ENCODE peak calls at places on chromosomes 12 and 14, in eight cellular contexts. One of them, this sample, is unnamed.
A peak's percentile ranks its signal among the peaks of the same experiment; 100 is the strongest.

GRCh38 chr14:73521229-73521628 is 15.7 kb upstream of the ACOT1 start:
- DNase-seq in hepatocyte: no peak
- DNase-seq in psoas muscle: no peak
- DNase-seq in lower lobe of right lung: no peak
- DNase-seq in K562: peak; percentile 6
- DNase-seq in MM.1S: no peak
- DNase-seq in mammary epithelial cell: no peak
- DNase-seq in cardiac muscle cell: no peak
- DNase-seq in this sample: no peak

GRCh38 chr14:79947440-79947839 is 263.9 kb downstream of the DIO2 start:
- DNase-seq in psoas muscle: no peak
- DNase-seq in MM.1S: no peak
- DNase-seq in cardiac muscle cell: no peak
- DNase-seq in lower lobe of right lung: no peak
- DNase-seq in mammary epithelial cell: no peak
- DNase-seq in hepatocyte: no peak
- DNase-seq in K562: no peak
- DNase-seq in this sample: no peak

GRCh38 chr12:22529281-22530060 is 14.9 kb downstream of the C2CD5 start:
- DNase-seq in hepatocyte: peak; percentile 47
- DNase-seq in K562: peak; percentile 24
- DNase-seq in lower lobe of right lung: no peak
- DNase-seq in cardiac muscle cell: peak; percentile 32
- DNase-seq in mammary epithelial cell: peak; percentile 51
- DNase-seq in MM.1S: peak; percentile 68
- DNase-seq in psoas muscle: no peak
- DNase-seq in this sample: no peak

GRCh38 chr12:117367006-117367638 is 5.7 kb upstream of the NOS1 start:
- DNase-seq in cardiac muscle cell: peak; percentile 74
- DNase-seq in hepatocyte: peak; percentile 91
- DNase-seq in psoas muscle: peak; percentile 72
- DNase-seq in lower lobe of right lung: peak; percentile 55
- DNase-seq in K562: peak; percentile 81
- DNase-seq in MM.1S: peak; percentile 47
- DNase-seq in mammary epithelial cell: peak; percentile 55
- DNase-seq in this sample: peak; percentile 86

GRCh38 chr12:105933671-105934665 is 204.8 kb downstream of the NUAK1 start:
- DNase-seq in hepatocyte: peak; percentile 56
- DNase-seq in cardiac muscle cell: peak; percentile 95
- DNase-seq in K562: no peak
- DNase-seq in MM.1S: no peak
- DNase-seq in mammary epithelial cell: peak; percentile 95
- DNase-seq in psoas muscle: peak; percentile 73
- DNase-seq in lower lobe of right lung: no peak
- DNase-seq in this sample: peak; percentile 37

GRCh38 chr12:4449862-4450222 is 4.2 kb upstream of the FGF6 start:
- DNase-seq in cardiac muscle cell: no peak
- DNase-seq in psoas muscle: no peak
- DNase-seq in K562: no peak
- DNase-seq in mammary epithelial cell: peak; percentile 25
- DNase-seq in lower lobe of right lung: no peak
- DNase-seq in MM.1S: peak; percentile 26
- DNase-seq in hepatocyte: no peak
- DNase-seq in this sample: peak; percentile 66

GRCh38 chr14:69354383-69355154 is 43.5 kb downstream of the ERH start:
- DNase-seq in hepatocyte: no peak
- DNase-seq in cardiac muscle cell: no peak
- DNase-seq in K562: no peak
- DNase-seq in lower lobe of right lung: no peak
- DNase-seq in mammary epithelial cell: peak; percentile 64
- DNase-seq in psoas muscle: no peak
- DNase-seq in MM.1S: peak; percentile 87
- DNase-seq in this sample: no peak

GRCh38 chr14:98859301-98859700 is 412.7 kb downstream of the BCL11B start:
- DNase-seq in K562: no peak
- DNase-seq in lower lobe of right lung: no peak
- DNase-seq in psoas muscle: no peak
- DNase-seq in hepatocyte: no peak
- DNase-seq in MM.1S: no peak
- DNase-seq in mammary epithelial cell: no peak
- DNase-seq in cardiac muscle cell: no peak
- DNase-seq in this sample: no peak

GRCh38 chr12:56683-57346 is 9.8 kb upstream of the IQSEC3 start:
- DNase-seq in mammary epithelial cell: peak; percentile 27
- DNase-seq in hepatocyte: no peak
- DNase-seq in K562: peak; percentile 12
- DNase-seq in MM.1S: no peak
- DNase-seq in cardiac muscle cell: no peak
- DNase-seq in lower lobe of right lung: no peak
- DNase-seq in psoas muscle: no peak
- DNase-seq in this sample: no peak

GRCh38 chr14:69152181-69152943 is 557 bp downstream of the DCAF5 start:
- DNase-seq in psoas muscle: no peak
- DNase-seq in lower lobe of right lung: no peak
- DNase-seq in K562: peak; percentile 56
- DNase-seq in hepatocyte: peak; percentile 63
- DNase-seq in cardiac muscle cell: peak; percentile 62
- DNase-seq in MM.1S: peak; percentile 28
- DNase-seq in mammary epithelial cell: peak; percentile 31
- DNase-seq in this sample: peak; percentile 56

GRCh38 chr14:20499108-20499507 is 6.2 kb upstream of the RNASE10 start:
- DNase-seq in hepatocyte: no peak
- DNase-seq in psoas muscle: no peak
- DNase-seq in MM.1S: no peak
- DNase-seq in K562: no peak
- DNase-seq in mammary epithelial cell: peak; percentile 33
- DNase-seq in cardiac muscle cell: no peak
- DNase-seq in lower lobe of right lung: no peak
- DNase-seq in this sample: no peak

GRCh38 chr12:132638541-132639408 is 20.2 kb downstream of the P2RX2 start:
- DNase-seq in psoas muscle: peak; percentile 75
- DNase-seq in hepatocyte: peak; percentile 84
- DNase-seq in K562: peak; percentile 46
- DNase-seq in lower lobe of right lung: no peak
- DNase-seq in cardiac muscle cell: peak; percentile 74
- DNase-seq in MM.1S: no peak
- DNase-seq in mammary epithelial cell: peak; percentile 26
- DNase-seq in this sample: peak; percentile 39

GRCh38 chr12:69623970-69624369 is 13.3 kb upstream of the LRRC10 start:
- DNase-seq in hepatocyte: no peak
- DNase-seq in MM.1S: no peak
- DNase-seq in K562: peak; percentile 71
- DNase-seq in cardiac muscle cell: peak; percentile 59
- DNase-seq in lower lobe of right lung: peak; percentile 61
- DNase-seq in psoas muscle: no peak
- DNase-seq in mammary epithelial cell: no peak
- DNase-seq in this sample: peak; percentile 82

GRCh38 chr12:72036393-72036792 is 97.7 kb downstream of the TPH2 start:
- DNase-seq in lower lobe of right lung: no peak
- DNase-seq in MM.1S: no peak
- DNase-seq in K562: no peak
- DNase-seq in psoas muscle: no peak
- DNase-seq in hepatocyte: no peak
- DNase-seq in cardiac muscle cell: no peak
- DNase-seq in mammary epithelial cell: no peak
- DNase-seq in this sample: peak; percentile 2

GRCh38 chr12:131102991-131103609 is 149.4 kb downstream of the ADGRD1 start:
- DNase-seq in K562: no peak
- DNase-seq in cardiac muscle cell: no peak
- DNase-seq in hepatocyte: no peak
- DNase-seq in mammary epithelial cell: no peak
- DNase-seq in lower lobe of right lung: no peak
- DNase-seq in MM.1S: no peak
- DNase-seq in psoas muscle: no peak
- DNase-seq in this sample: no peak

GRCh38 chr12:100993916-100994315 is 199.3 kb downstream of the ANO4 start:
- DNase-seq in MM.1S: no peak
- DNase-seq in cardiac muscle cell: no peak
- DNase-seq in hepatocyte: no peak
- DNase-seq in mammary epithelial cell: no peak
- DNase-seq in lower lobe of right lung: no peak
- DNase-seq in psoas muscle: no peak
- DNase-seq in K562: no peak
- DNase-seq in this sample: no peak

GRCh38 chr12:3107071-3107583 is 29.9 kb downstream of the TSPAN9 start:
- DNase-seq in cardiac muscle cell: peak; percentile 56
- DNase-seq in MM.1S: no peak
- DNase-seq in psoas muscle: no peak
- DNase-seq in mammary epithelial cell: no peak
- DNase-seq in lower lobe of right lung: no peak
- DNase-seq in K562: no peak
- DNase-seq in hepatocyte: no peak
- DNase-seq in this sample: peak; percentile 80

GRCh38 chr12:124532331-124532750 is 35.1 kb downstream of the NCOR2 start:
- DNase-seq in mammary epithelial cell: no peak
- DNase-seq in MM.1S: no peak
- DNase-seq in hepatocyte: no peak
- DNase-seq in lower lobe of right lung: no peak
- DNase-seq in K562: no peak
- DNase-seq in psoas muscle: no peak
- DNase-seq in cardiac muscle cell: no peak
- DNase-seq in this sample: peak; percentile 57

GRCh38 chr14:22752422-22752821 is 14.1 kb upstream of the OXA1L start:
- DNase-seq in K562: no peak
- DNase-seq in cardiac muscle cell: no peak
- DNase-seq in MM.1S: no peak
- DNase-seq in psoas muscle: no peak
- DNase-seq in lower lobe of right lung: no peak
- DNase-seq in hepatocyte: no peak
- DNase-seq in mammary epithelial cell: peak; percentile 5
- DNase-seq in this sample: no peak

GRCh38 chr12:83172441-83172840 is 485.7 kb downstream of the TMTC2 start:
- DNase-seq in cardiac muscle cell: peak; percentile 3
- DNase-seq in mammary epithelial cell: no peak
- DNase-seq in MM.1S: no peak
- DNase-seq in K562: no peak
- DNase-seq in hepatocyte: no peak
- DNase-seq in psoas muscle: no peak
- DNase-seq in lower lobe of right lung: no peak
- DNase-seq in this sample: no peak
- H3K27ac ChIP-seq in cardiac muscle cell: no peak overlapping the region
- H3K27ac ChIP-seq in mammary epithelial cell: no peak overlapping the region
- H3K27ac ChIP-seq in MM.1S: no peak overlapping the region
- H3K27ac ChIP-seq in K562: peak overlapping the region; percentile 73
- H3K27ac ChIP-seq in hepatocyte: no peak overlapping the region
- H3K27ac ChIP-seq in psoas muscle: no peak overlapping the region
- H3K27ac ChIP-seq in lower lobe of right lung: no peak overlapping the region
- H3K27ac ChIP-seq in this sample: no peak overlapping the region

GRCh38 chr12:120055231-120055630 is 61.3 kb downstream of the RAB35 start:
- DNase-seq in lower lobe of right lung: no peak
- DNase-seq in MM.1S: no peak
- DNase-seq in hepatocyte: no peak
- DNase-seq in psoas muscle: no peak
- DNase-seq in K562: no peak
- DNase-seq in mammary epithelial cell: peak; percentile 83
- DNase-seq in cardiac muscle cell: peak; percentile 10
- DNase-seq in this sample: no peak

GRCh38 chr12:120048258-120048657 is 59.2 kb downstream of the BICDL1 start:
- DNase-seq in mammary epithelial cell: no peak
- DNase-seq in psoas muscle: no peak
- DNase-seq in hepatocyte: no peak
- DNase-seq in MM.1S: no peak
- DNase-seq in cardiac muscle cell: no peak
- DNase-seq in K562: no peak
- DNase-seq in lower lobe of right lung: no peak
- DNase-seq in this sample: no peak

GRCh38 chr12:120049426-120049825 is 60.4 kb downstream of the BICDL1 start:
- DNase-seq in hepatocyte: no peak
- DNase-seq in MM.1S: no peak
- DNase-seq in lower lobe of right lung: no peak
- DNase-seq in mammary epithelial cell: no peak
- DNase-seq in K562: no peak
- DNase-seq in cardiac muscle cell: no peak
- DNase-seq in psoas muscle: no peak
- DNase-seq in this sample: no peak

GRCh38 chr12:120054293-120054692 is 62.3 kb downstream of the RAB35 start:
- DNase-seq in K562: no peak
- DNase-seq in cardiac muscle cell: no peak
- DNase-seq in lower lobe of right lung: no peak
- DNase-seq in hepatocyte: no peak
- DNase-seq in MM.1S: no peak
- DNase-seq in psoas muscle: no peak
- DNase-seq in mammary epithelial cell: no peak
- DNase-seq in this sample: no peak

GRCh38 chr12:120051535-120051934 is 62.5 kb downstream of the BICDL1 start:
- DNase-seq in psoas muscle: no peak
- DNase-seq in hepatocyte: no peak
- DNase-seq in lower lobe of right lung: no peak
- DNase-seq in K562: no peak
- DNase-seq in MM.1S: no peak
- DNase-seq in cardiac muscle cell: no peak
- DNase-seq in mammary epithelial cell: no peak
- DNase-seq in this sample: no peak
- H3K36me3 ChIP-seq in psoas muscle: no peaks in the 10 kb centered on the region
- H3K36me3 ChIP-seq in hepatocyte: no peaks in the 10 kb centered on the region
- H3K36me3 ChIP-seq in lower lobe of right lung: no peaks in the 10 kb centered on the region
- H3K36me3 ChIP-seq in K562: no peaks in the 10 kb centered on the region
- H3K36me3 ChIP-seq in MM.1S: no peaks in the 10 kb centered on the region
- H3K36me3 ChIP-seq in cardiac muscle cell: no peaks in the 10 kb centered on the region
- H3K36me3 ChIP-seq in mammary epithelial cell: no peaks in the 10 kb centered on the region
- H3K36me3 ChIP-seq in this sample: no peaks in the 10 kb centered on the region

GRCh38 chr12:120862664-120863063 is 41.5 kb downstream of the SPPL3 start:
- DNase-seq in lower lobe of right lung: no peak
- DNase-seq in hepatocyte: no peak
- DNase-seq in K562: no peak
- DNase-seq in mammary epithelial cell: no peak
- DNase-seq in cardiac muscle cell: no peak
- DNase-seq in MM.1S: no peak
- DNase-seq in psoas muscle: no peak
- DNase-seq in this sample: no peak
- H3K27ac ChIP-seq in lower lobe of right lung: no peak overlapping the region
- H3K27ac ChIP-seq in hepatocyte: no peak overlapping the region
- H3K27ac ChIP-seq in K562: no peak overlapping the region
- H3K27ac ChIP-seq in mammary epithelial cell: no peak overlapping the region
- H3K27ac ChIP-seq in cardiac muscle cell: no peak overlapping the region
- H3K27ac ChIP-seq in MM.1S: no peak overlapping the region
- H3K27ac ChIP-seq in psoas muscle: no peak overlapping the region
- H3K27ac ChIP-seq in this sample: no peak overlapping the region

GRCh38 chr14:105010106-105010505 is 10.8 kb downstream of the CDCA4 start:
- DNase-seq in hepatocyte: no peak
- DNase-seq in K562: no peak
- DNase-seq in lower lobe of right lung: no peak
- DNase-seq in MM.1S: no peak
- DNase-seq in psoas muscle: no peak
- DNase-seq in cardiac muscle cell: no peak
- DNase-seq in mammary epithelial cell: no peak
- DNase-seq in this sample: no peak

GRCh38 chr14:105013150-105013787 is 7.6 kb downstream of the CDCA4 start:
- DNase-seq in mammary epithelial cell: no peak
- DNase-seq in cardiac muscle cell: no peak
- DNase-seq in K562: no peak
- DNase-seq in lower lobe of right lung: no peak
- DNase-seq in MM.1S: no peak
- DNase-seq in hepatocyte: no peak
- DNase-seq in psoas muscle: no peak
- DNase-seq in this sample: no peak

GRCh38 chr14:105011312-105011990 is 9.4 kb downstream of the CDCA4 start:
- DNase-seq in MM.1S: no peak
- DNase-seq in hepatocyte: no peak
- DNase-seq in lower lobe of right lung: no peak
- DNase-seq in K562: no peak
- DNase-seq in mammary epithelial cell: no peak
- DNase-seq in cardiac muscle cell: no peak
- DNase-seq in psoas muscle: no peak
- DNase-seq in this sample: no peak

GRCh38 chr14:105012171-105012985 is 8.5 kb downstream of the CDCA4 start:
- DNase-seq in K562: no peak
- DNase-seq in hepatocyte: no peak
- DNase-seq in mammary epithelial cell: no peak
- DNase-seq in MM.1S: no peak
- DNase-seq in psoas muscle: no peak
- DNase-seq in cardiac muscle cell: no peak
- DNase-seq in lower lobe of right lung: no peak
- DNase-seq in this sample: no peak

GRCh38 chr14:105010891-105011291 is 10.0 kb downstream of the CDCA4 start:
- DNase-seq in hepatocyte: peak; percentile 62
- DNase-seq in mammary epithelial cell: no peak
- DNase-seq in cardiac muscle cell: no peak
- DNase-seq in MM.1S: no peak
- DNase-seq in psoas muscle: no peak
- DNase-seq in lower lobe of right lung: no peak
- DNase-seq in K562: no peak
- DNase-seq in this sample: no peak
- H3K36me3 ChIP-seq in hepatocyte: no peaks in the 10 kb centered on the region
- H3K36me3 ChIP-seq in mammary epithelial cell: peaks cover 29% of the 10 kb centered on the region
- H3K36me3 ChIP-seq in cardiac muscle cell: peaks cover 28% of the 10 kb centered on the region
- H3K36me3 ChIP-seq in MM.1S: no peaks in the 10 kb centered on the region
- H3K36me3 ChIP-seq in psoas muscle: peaks cover 17% of the 10 kb centered on the region
- H3K36me3 ChIP-seq in lower lobe of right lung: peaks cover 37% of the 10 kb centered on the region
- H3K36me3 ChIP-seq in K562: peaks cover 61% of the 10 kb centered on the region
- H3K36me3 ChIP-seq in this sample: peaks cover 67% of the 10 kb centered on the region

This sample was measured in SJCRH30.